ENCODE peak calls at places on chromosome 11, in eight cellular contexts. S is left lung; C is CD4-positive, alpha-beta memory T cell; Z is activated CD4-positive, alpha-beta T cell treated with anti-CD3 and anti-CD28 coated beads, Interleukin-2, amount 10 ng/mL, durations not matched to agents 7 days and 5 days; E is MV-4-11; P is NCI-H2029 treated with DMSO at 0.1 percent for 48 hours; O is NCI-H1694; R is activated effector memory CD4-positive, alpha-beta T cell treated with anti-CD3 and anti-CD28 coated beads, Interleukin-2, amount 50 U/mL, for 16 hours. K is an unnamed sample.

GRCh38 chr11:65181569-65182257 is at the start of gene CAPN1:
- DNase-seq in E (peak), S (peak), O (peak), P (peak), R (peak), Z (peak), C (peak), K (peak)

GRCh38 chr11:43567396-43567975 is 113.1 kb upstream of the HSD17B12 start:
- DNase-seq in C (no peak), O (peak), E (peak), Z (no peak), R (no peak), S (no peak), P (peak), K (peak)

GRCh38 chr11:75773595-75774353 is 5.2 kb downstream of the DGAT2 start:
- DNase-seq in E (peak), P (no peak), S (no peak), O (no peak), Z (no peak), C (no peak), R (no peak), K (no peak)

GRCh38 chr11:114847599-114847998 is 169.3 kb downstream of the NXPE2 start:
- DNase-seq in R (no peak), P (peak), E (no peak), C (no peak), Z (no peak), S (no peak), O (no peak), K (no peak)

GRCh38 chr11:133134561-133135173 is 397.6 kb downstream of the OPCML start:
- DNase-seq in O (peak), P (peak), E (peak), S (no peak), C (no peak), Z (peak), R (peak), K (peak)

GRCh38 chr11:74742070-74742469 is 6.6 kb upstream of the RNF169 start:
- DNase-seq in E (no peak), Z (no peak), R (no peak), P (no peak), O (no peak), C (no peak), S (no peak), K (no peak)

GRCh38 chr11:69050592-69051380 is 2.1 kb downstream of the TPCN2 start:
- DNase-seq in R (no peak), Z (no peak), S (no peak), O (no peak), E (no peak), P (no peak), C (no peak), K (no peak)

GRCh38 chr11:66581261-66581660 is 11.6 kb downstream of the CCDC87 start:
- DNase-seq in R (no peak), P (no peak), C (no peak), O (no peak), E (no peak), Z (no peak), S (peak), K (no peak)

GRCh38 chr11:115653076-115653475 is 148.9 kb upstream of the CADM1 start:
- DNase-seq in O (no peak), C (no peak), P (no peak), E (no peak), R (no peak), S (no peak), Z (no peak), K (no peak)

GRCh38 chr11:114196994-114197702 is 99.1 kb upstream of the NNMT start:
- DNase-seq in S (no peak), Z (no peak), C (no peak), O (no peak), E (no peak), R (no peak), P (no peak), K (no peak)

GRCh38 chr11:36352919-36353318 is 56.8 kb downstream of the PRR5L start:
- DNase-seq in C (peak), P (no peak), O (no peak), S (no peak), Z (peak), E (peak), R (peak), K (no peak)

GRCh38 chr11:3723014-3723708 is 52.0 kb upstream of the CHRNA10 start:
- DNase-seq in E (peak), S (no peak), C (no peak), R (no peak), P (no peak), O (no peak), Z (no peak), K (peak)

GRCh38 chr11:39975091-39975490 is 1484.4 kb downstream of the LRRC4C start:
- DNase-seq in Z (no peak), C (no peak), R (no peak), S (no peak), E (no peak), O (no peak), P (no peak), K (no peak)

GRCh38 chr11:27795955-27796861 is 96.0 kb upstream of the BDNF start:
- DNase-seq in Z (no peak), O (no peak), P (peak), E (no peak), R (no peak), S (no peak), C (no peak), K (no peak)

GRCh38 chr11:76769071-76769560 is 14.0 kb upstream of the TSKU start:
- DNase-seq in S (no peak), E (no peak), R (no peak), P (no peak), Z (no peak), C (no peak), O (no peak), K (no peak)

GRCh38 chr11:120188371-120188770 is 22.5 kb upstream of the OAF start:
- DNase-seq in Z (no peak), C (no peak), P (no peak), O (no peak), R (no peak), S (no peak), E (no peak), K (no peak)

GRCh38 chr11:12540913-12541587 is 133.2 kb upstream of the TEAD1 start:
- DNase-seq in C (no peak), Z (no peak), S (no peak), E (no peak), R (no peak), O (no peak), P (no peak), K (peak)

GRCh38 chr11:10441652-10442503 is 13.2 kb upstream of the AMPD3 start:
- DNase-seq in O (no peak), E (peak), P (no peak), C (peak), Z (peak), R (no peak), S (no peak), K (no peak)

GRCh38 chr11:44766112-44766971 is 39.6 kb downstream of the TSPAN18 start:
- DNase-seq in O (no peak), R (no peak), P (no peak), S (no peak), E (peak), Z (no peak), C (no peak), K (peak)

GRCh38 chr11:112882494-112883381 is 78.5 kb upstream of the NCAM1 start:
- DNase-seq in C (no peak), S (no peak), O (no peak), R (no peak), Z (no peak), P (no peak), E (no peak), K (no peak)

GRCh38 chr11:102608699-102609098 is 16.4 kb downstream of the MMP20 start:
- DNase-seq in P (no peak), Z (no peak), E (no peak), C (no peak), S (no peak), O (no peak), R (no peak), K (no peak)

GRCh38 chr11:117438371-117439000 is 110.8 kb downstream of the CEP164 start:
- DNase-seq in O (no peak), C (no peak), R (no peak), E (no peak), S (no peak), P (no peak), Z (no peak), K (no peak)

GRCh38 chr11:133834399-133835257 is 10.7 kb downstream of the SPATA19 start:
- DNase-seq in C (no peak), S (no peak), Z (no peak), P (no peak), O (no peak), E (no peak), R (peak), K (no peak)

GRCh38 chr11:13297917-13298356 is 20.3 kb downstream of the BMAL1 start:
- DNase-seq in O (no peak), E (peak), P (no peak), C (no peak), Z (peak), R (no peak), S (no peak), K (no peak)

GRCh38 chr11:32137263-32137662 is 46.4 kb downstream of the RCN1 start:
- DNase-seq in Z (no peak), R (no peak), S (no peak), P (no peak), E (peak), C (no peak), O (no peak), K (peak)

GRCh38 chr11:69880803-69881445 is 61.7 kb upstream of the FGF3 start:
- DNase-seq in E (no peak), C (no peak), Z (no peak), P (no peak), O (no peak), R (peak), S (peak), K (no peak)

GRCh38 chr11:29159552-29160465 is 857.0 kb downstream of the KCNA4 start:
- DNase-seq in R (no peak), S (peak), O (peak), P (peak), E (peak), Z (peak), C (no peak), K (peak)

GRCh38 chr11:73965764-73966121 is 14.9 kb downstream of the DNAJB13 start:
- DNase-seq in O (no peak), S (no peak), C (no peak), E (no peak), Z (no peak), P (no peak), R (no peak), K (no peak)

GRCh38 chr11:33317662-33318061 is 60.5 kb downstream of the HIPK3 start:
- DNase-seq in R (no peak), E (no peak), O (no peak), C (no peak), S (no peak), P (no peak), Z (no peak), K (no peak)

GRCh38 chr11:76762867-76763572 is 20.1 kb upstream of the TSKU start:
- DNase-seq in Z (no peak), P (no peak), R (peak), S (no peak), C (no peak), O (no peak), E (no peak), K (no peak)

GRCh38 chr11:15507592-15507991 is 392.9 kb downstream of the INSC start:
- DNase-seq in E (peak), C (no peak), R (no peak), P (peak), S (no peak), O (peak), Z (no peak), K (no peak)

GRCh38 chr11:47175746-47176327 is 842 bp downstream of the ARFGAP2 start:
- DNase-seq in C (no peak), S (no peak), Z (no peak), E (peak), O (no peak), P (no peak), R (no peak), K (no peak)

GRCh38 chr11:133787379-133788103 is 57.8 kb downstream of the SPATA19 start:
- DNase-seq in O (no peak), S (no peak), C (no peak), E (no peak), Z (no peak), P (no peak), R (no peak), K (no peak)

GRCh38 chr11:57792870-57793269 is 31.3 kb downstream of the CTNND1 start:
- DNase-seq in C (no peak), E (peak), P (no peak), Z (no peak), S (no peak), O (no peak), R (no peak), K (no peak)

GRCh38 chr11:47236482-47236881 is 12.1 kb downstream of the ACP2 start:
- DNase-seq in E (no peak), O (no peak), S (no peak), Z (no peak), C (no peak), P (peak), R (no peak), K (no peak)